ENCODE peak calls at places on chromosomes 12 and 14, in six cellular contexts. Q is H1, K is adipocyte, S is endothelial cell of umbilical vein, B is esophagus squamous epithelium, W is adrenal gland. G is an unnamed sample.

GRCh38 chr12:104694711-104695110 is 238.0 kb downstream of the CHST11 start:
- DNase-seq in Q (no peak), K (no peak), S (no peak), B (no peak), W (no peak), G (no peak)

GRCh38 chr14:95681153-95681552 is 5.1 kb upstream of the TCL1B start:
- DNase-seq in Q (no peak), K (no peak), S (no peak), B (no peak), W (no peak), G (no peak)

GRCh38 chr14:95814363-95815225 is 62.0 kb upstream of the TUNAR start:
- DNase-seq in Q (no peak), K (no peak), S (no peak), B (no peak), W (no peak), G (no peak)

GRCh38 chr14:104913413-104913812 is 11.3 kb upstream of the PLD4 start:
- DNase-seq in Q (no peak), K (no peak), S (no peak), B (no peak), W (no peak), G (no peak)

GRCh38 chr12:7869137-7869536 is 3.6 kb downstream of the SLC2A14 start:
- DNase-seq in Q (no peak), K (peak; percentile 81), S (no peak), B (no peak), W (no peak), G (no peak)

GRCh38 chr14:86221755-86222154 is 691.8 kb downstream of the FLRT2 start:
- DNase-seq in Q (no peak), K (peak; percentile 25), S (no peak), B (no peak), W (no peak), G (no peak)

GRCh38 chr14:30362369-30363218 is 196.4 kb upstream of the G2E3 start:
- DNase-seq in Q (no peak), K (no peak), S (no peak), B (no peak), W (no peak), G (no peak)

GRCh38 chr12:89225401-89225800 is 126.9 kb downstream of the DUSP6 start:
- DNase-seq in Q (no peak), K (no peak), S (peak; percentile 50), B (no peak), W (no peak), G (no peak)

GRCh38 chr14:24057271-24057670 is 5.5 kb downstream of the CARMIL3 start:
- DNase-seq in Q (no peak), K (no peak), S (no peak), B (no peak), W (no peak), G (no peak)

GRCh38 chr12:44889162-44889561 is 13.0 kb upstream of the NELL2 start:
- DNase-seq in Q (no peak), K (no peak), S (no peak), B (no peak), W (no peak), G (no peak)

GRCh38 chr14:63642656-63643382 is 1.1 kb upstream of the WDR89 start:
- DNase-seq in Q (no peak), K (no peak), S (no peak), B (no peak), W (no peak), G (no peak)
- H3K4me3 ChIP-seq in Q (peak overlapping the region; percentile 92), K (peak overlapping the region; percentile 83), S (peak overlapping the region; percentile 95), B (peak overlapping the region; percentile 45), W (no peak overlapping the region), G (no peak overlapping the region)

GRCh38 chr14:61565836-61566536 is 129.3 kb upstream of the HIF1A start:
- DNase-seq in Q (no peak), K (peak; percentile 72), S (peak; percentile 49), B (no peak), W (no peak), G (no peak)
- H3K4me1 ChIP-seq in Q (peaks cover 22% of the 10 kb centered on the region), K (peaks cover 96% of the 10 kb centered on the region), S (peaks cover 63% of the 10 kb centered on the region), B (peaks cover 99% of the 10 kb centered on the region), W (peaks cover 75% of the 10 kb centered on the region), G (peaks cover 10% of the 10 kb centered on the region)

GRCh38 chr14:68074765-68075381 is 255.3 kb downstream of the RAD51B start:
- DNase-seq in Q (no peak), K (no peak), S (no peak), B (no peak), W (no peak), G (no peak)
- H3K36me3 ChIP-seq in Q (no peaks in the 10 kb centered on the region), K (no peaks in the 10 kb centered on the region), S (no peaks in the 10 kb centered on the region), B (no peaks in the 10 kb centered on the region), W (no peaks in the 10 kb centered on the region), G (no peaks in the 10 kb centered on the region)

GRCh38 chr12:57549203-57549908 is 488 bp upstream of the KIF5A start:
- DNase-seq in Q (no peak), K (no peak), S (no peak), B (no peak), W (no peak), G (no peak)

GRCh38 chr12:57552306-57552651 is 2.4 kb downstream of the KIF5A start:
- DNase-seq in Q (no peak), K (no peak), S (no peak), B (no peak), W (no peak), G (no peak)

GRCh38 chr12:57551637-57552305 is 1.9 kb downstream of the KIF5A start:
- DNase-seq in Q (no peak), K (no peak), S (no peak), B (no peak), W (no peak), G (no peak)

GRCh38 chr12:57549909-57550627 is at the start of gene KIF5A:
- DNase-seq in Q (no peak), K (peak; percentile 58), S (no peak), B (no peak), W (no peak), G (peak; percentile 59)

DNA sequence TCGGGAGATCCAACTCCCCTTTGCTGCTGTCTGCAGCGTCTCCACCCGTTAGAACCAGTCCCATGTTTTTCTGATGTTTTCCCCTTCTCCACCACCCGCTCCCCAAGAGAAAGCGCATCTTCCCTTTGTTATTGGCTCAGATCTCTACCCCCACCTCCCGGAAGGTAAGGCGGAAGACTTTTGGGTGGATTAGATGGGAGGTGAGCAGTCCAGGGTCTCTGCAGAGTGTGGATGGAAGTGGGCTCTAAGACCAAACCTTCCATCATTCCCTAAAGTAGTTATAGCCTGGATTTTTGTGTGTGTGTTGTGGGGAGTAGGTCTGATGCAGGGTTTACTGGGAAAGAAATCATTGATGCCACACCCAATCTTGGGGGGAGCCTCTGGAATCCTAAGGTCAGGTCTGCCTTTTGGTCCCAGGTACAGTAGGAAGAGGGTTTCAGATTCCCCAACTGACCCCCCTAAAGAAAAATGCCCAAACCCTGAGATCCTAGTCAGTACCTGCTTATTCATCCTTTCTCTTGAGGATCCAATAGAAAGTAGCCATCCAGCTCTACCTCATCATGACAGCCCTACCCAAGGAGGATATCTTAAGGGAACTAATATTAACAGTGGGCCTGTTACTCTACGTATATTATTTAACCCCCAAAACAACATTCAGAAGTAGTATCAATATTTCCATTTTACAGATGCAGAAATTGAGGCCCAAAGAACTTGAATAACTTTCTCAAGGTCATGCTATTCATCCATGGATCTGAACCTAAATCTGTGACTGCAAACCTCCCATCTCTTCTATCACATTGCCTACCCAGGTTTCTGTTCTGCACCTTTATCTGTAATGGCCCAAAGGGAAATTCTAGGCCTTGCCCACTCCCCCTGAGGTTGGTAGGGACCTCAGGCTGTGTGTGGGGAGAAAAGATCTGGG is 1.0 kb downstream of the KIF5A start:
- DNase-seq in Q (no peak), K (no peak), S (no peak), B (no peak), W (no peak), G (no peak)
- H3K4me3 ChIP-seq in Q (peak overlapping the region; percentile 96), K (no peak overlapping the region), S (no peak overlapping the region), B (no peak overlapping the region), W (no peak overlapping the region), G (no peak overlapping the region)

GRCh38 chr12:6212086-6212485 is 11.9 kb downstream of the CD9 start:
- DNase-seq in Q (no peak), K (peak; percentile 52), S (no peak), B (no peak), W (no peak), G (no peak)
- H3K4me1 ChIP-seq in Q (peaks cover 41% of the 10 kb centered on the region), K (peaks cover 26% of the 10 kb centered on the region), S (peaks cover 45% of the 10 kb centered on the region), B (peaks cover 100% of the 10 kb centered on the region), W (peaks cover 49% of the 10 kb centered on the region), G (peaks cover 83% of the 10 kb centered on the region)